ENCODE peak calls at places on chromosomes 11 and 22, in ten cellular contexts. M is chondrocyte; K is naive thymus-derived CD4-positive, alpha-beta T cell; W is fibroblast of mammary gland; A is substantia nigra; B is NCI-H1694 treated with DMSO at 0.1 percent for 48 hours; Q is T-helper 1 cell; D is epithelial cell of esophagus; N is progenitor cell of endocrine pancreas; J is neural progenitor cell. H is an unnamed sample.

GRCh38 chr11:60251485-60252207 is 8.7 kb upstream of the MS4A4E start:
- DNase-seq in W (no peak), A (no peak), Q (no peak), B (no peak), N (peak; percentile 24), K (no peak), J (peak; percentile 63), D (peak; percentile 44), M (no peak), H (peak; percentile 28)

GRCh38 chr22:28360846-28361424 is 318.7 kb downstream of the TTC28 start:
- DNase-seq in D (no peak), A (no peak), J (no peak), M (no peak), K (no peak), N (no peak), Q (no peak), W (no peak), B (no peak), H (no peak)

GRCh38 chr22:50010676-50011446 is 1.7 kb downstream of the IL17REL start:
- DNase-seq in W (no peak), A (no peak), Q (peak; percentile 77), N (no peak), K (peak; percentile 49), D (no peak), B (no peak), M (peak; percentile 75), J (no peak), H (no peak)

GRCh38 chr11:15234796-15235195 is 120.1 kb downstream of the INSC start:
- DNase-seq in J (no peak), M (no peak), W (no peak), Q (no peak), N (no peak), D (no peak), B (no peak), K (no peak), A (no peak), H (no peak)

GRCh38 chr11:86069408-86070086 is 663 bp upstream of the PICALM start:
- DNase-seq in J (no peak), D (peak; percentile 94), B (no peak), K (no peak), N (no peak), Q (no peak), W (peak; percentile 91), A (no peak), M (no peak), H (no peak)

GRCh38 chr11:13135385-13136271 is 126.5 kb downstream of the RASSF10 start:
- DNase-seq in N (no peak), M (no peak), A (peak; percentile 41), W (peak; percentile 37), D (no peak), B (no peak), Q (no peak), J (peak; percentile 69), K (no peak), H (no peak)

GRCh38 chr22:35742342-35743100 is 24.8 kb downstream of the APOL5 start:
- DNase-seq in M (no peak), D (peak; percentile 69), N (no peak), Q (no peak), J (no peak), B (no peak), K (no peak), A (no peak), W (peak; percentile 91), H (no peak)

GRCh38 chr11:96054870-96055705 is 131.2 kb upstream of the MTMR2 start:
- DNase-seq in D (peak; percentile 59), J (peak; percentile 85), Q (no peak), N (no peak), B (peak; percentile 3), M (no peak), K (peak; percentile 41), W (peak; percentile 68), A (no peak), H (no peak)

GRCh38 chr11:65204646-65205601 is 23.2 kb downstream of the CAPN1 start:
- DNase-seq in K (peak; percentile 51), Q (peak; percentile 39), J (peak; percentile 91), M (peak; percentile 78), A (peak; percentile 56), D (peak; percentile 32), N (peak; percentile 43), B (no peak), W (peak; percentile 27), H (peak; percentile 52)

GRCh38 chr11:134139873-134140331 is 71.0 kb downstream of the JAM3 start:
- DNase-seq in M (no peak), J (peak; percentile 73), N (no peak), D (peak; percentile 73), Q (no peak), K (peak; percentile 55), B (peak; percentile 32), W (peak; percentile 86), A (peak; percentile 68), H (peak; percentile 58)

GRCh38 chr11:118921929-118922744 is 3.6 kb downstream of the BCL9L start:
- DNase-seq in W (peak; percentile 74), K (no peak), A (peak; percentile 59), B (no peak), M (no peak), N (no peak), J (peak; percentile 85), D (peak; percentile 79), Q (no peak), H (no peak)

GRCh38 chr22:17570851-17571631 is 7.7 kb downstream of the SLC25A18 start:
- DNase-seq in B (no peak), Q (no peak), D (peak; percentile 68), N (no peak), A (peak; percentile 70), K (no peak), M (no peak), J (no peak), W (peak; percentile 98), H (no peak)

GRCh38 chr11:1387521-1387920 is 2.2 kb upstream of the BRSK2 start:
- DNase-seq in B (no peak), K (no peak), W (no peak), Q (no peak), N (no peak), M (no peak), J (no peak), D (no peak), A (no peak), H (no peak)

GRCh38 chr11:119518746-119519382 is 95.9 kb upstream of the THY1 start:
- DNase-seq in A (no peak), W (peak; percentile 60), B (no peak), J (peak; percentile 89), K (no peak), M (no peak), Q (no peak), D (peak; percentile 72), N (peak; percentile 63), H (peak; percentile 12)

GRCh38 chr22:29569011-29569678 is 11.8 kb downstream of the NIPSNAP1 start:
- DNase-seq in N (no peak), D (no peak), K (no peak), B (no peak), J (no peak), W (no peak), Q (no peak), M (no peak), A (no peak), H (no peak)

GRCh38 chr11:17753153-17753552 is 18.6 kb downstream of the KCNC1 start:
- DNase-seq in B (no peak), D (no peak), W (no peak), M (peak; percentile 73), K (no peak), J (no peak), Q (no peak), N (no peak), A (no peak), H (no peak)

GRCh38 chr11:10302294-10302743 is 2.6 kb upstream of the ADM start:
- DNase-seq in K (no peak), B (no peak), D (peak; percentile 34), W (no peak), M (no peak), N (no peak), A (no peak), J (peak; percentile 28), Q (no peak), H (no peak)

GRCh38 chr22:45969414-45969799 is 7.6 kb downstream of the WNT7B start:
- DNase-seq in Q (no peak), N (no peak), D (peak; percentile 60), W (no peak), M (no peak), J (peak; percentile 73), B (no peak), K (no peak), A (no peak), H (no peak)

H was measured in activated CD4-positive, alpha-beta T cell treated with anti-CD3 and anti-CD28 coated beads, Interleukin-2, amount 10 ng/mL, durations not matched to agents 7 days and 5 days.